ENCODE peak calls at places on chromosome 21, in nine cellular contexts. One of them, this sample, is unnamed.

GRCh38 chr21:34583926-34584563 is 30.9 kb downstream of the RCAN1 start:
- DNase-seq in cardiac muscle cell: no peak
- DNase-seq in dermis blood vessel endothelial cell: no peak
- DNase-seq in memory B cell: no peak
- DNase-seq in NCI-H1105: no peak
- DNase-seq in colonic mucosa: no peak
- DNase-seq in stimulated activated CD4-positive, alpha-beta T cell treated with anti-CD3 and anti-CD28 coated beads, Interleukin-12 subunit alpha, Interleukin-12 subunit beta, amount 100 ng/mL, for 24 hours: no peak
- DNase-seq in IMR-90: no peak
- DNase-seq in glutamatergic neuron: no peak
- DNase-seq in this sample: no peak

GRCh38 chr21:44337941-44338895 is 972 bp downstream of the CFAP410 start:
- DNase-seq in cardiac muscle cell: peak
- DNase-seq in dermis blood vessel endothelial cell: peak
- DNase-seq in memory B cell: peak
- DNase-seq in NCI-H1105: peak
- DNase-seq in colonic mucosa: peak
- DNase-seq in stimulated activated CD4-positive, alpha-beta T cell treated with anti-CD3 and anti-CD28 coated beads, Interleukin-12 subunit alpha, Interleukin-12 subunit beta, amount 100 ng/mL, for 24 hours: no peak
- DNase-seq in IMR-90: peak
- DNase-seq in glutamatergic neuron: peak
- DNase-seq in this sample: peak

GRCh38 chr21:32687946-32688345 is 39.9 kb downstream of the SYNJ1 start:
- DNase-seq in cardiac muscle cell: no peak
- DNase-seq in dermis blood vessel endothelial cell: peak
- DNase-seq in memory B cell: no peak
- DNase-seq in NCI-H1105: no peak
- DNase-seq in colonic mucosa: no peak
- DNase-seq in stimulated activated CD4-positive, alpha-beta T cell treated with anti-CD3 and anti-CD28 coated beads, Interleukin-12 subunit alpha, Interleukin-12 subunit beta, amount 100 ng/mL, for 24 hours: no peak
- DNase-seq in IMR-90: no peak
- DNase-seq in glutamatergic neuron: no peak
- DNase-seq in this sample: no peak

GRCh38 chr21:35737899-35738341 is 322.4 kb downstream of the SETD4 start:
- DNase-seq in cardiac muscle cell: no peak
- DNase-seq in dermis blood vessel endothelial cell: no peak
- DNase-seq in memory B cell: no peak
- DNase-seq in NCI-H1105: no peak
- DNase-seq in colonic mucosa: no peak
- DNase-seq in stimulated activated CD4-positive, alpha-beta T cell treated with anti-CD3 and anti-CD28 coated beads, Interleukin-12 subunit alpha, Interleukin-12 subunit beta, amount 100 ng/mL, for 24 hours: no peak
- DNase-seq in IMR-90: no peak
- DNase-seq in glutamatergic neuron: no peak
- DNase-seq in this sample: no peak

GRCh38 chr21:45817345-45817744 is 164.2 kb upstream of the COL6A1 start:
- DNase-seq in cardiac muscle cell: no peak
- DNase-seq in dermis blood vessel endothelial cell: no peak
- DNase-seq in memory B cell: no peak
- DNase-seq in NCI-H1105: no peak
- DNase-seq in colonic mucosa: no peak
- DNase-seq in stimulated activated CD4-positive, alpha-beta T cell treated with anti-CD3 and anti-CD28 coated beads, Interleukin-12 subunit alpha, Interleukin-12 subunit beta, amount 100 ng/mL, for 24 hours: no peak
- DNase-seq in IMR-90: no peak
- DNase-seq in glutamatergic neuron: no peak
- DNase-seq in this sample: no peak

GRCh38 chr21:35226302-35226701 is 177.2 kb upstream of the RUNX1 start:
- DNase-seq in cardiac muscle cell: peak
- DNase-seq in dermis blood vessel endothelial cell: no peak
- DNase-seq in memory B cell: no peak
- DNase-seq in NCI-H1105: no peak
- DNase-seq in colonic mucosa: no peak
- DNase-seq in stimulated activated CD4-positive, alpha-beta T cell treated with anti-CD3 and anti-CD28 coated beads, Interleukin-12 subunit alpha, Interleukin-12 subunit beta, amount 100 ng/mL, for 24 hours: no peak
- DNase-seq in IMR-90: peak
- DNase-seq in glutamatergic neuron: no peak
- DNase-seq in this sample: no peak

GRCh38 chr21:45457161-45457831 is 52.3 kb downstream of the COL18A1 start:
- DNase-seq in cardiac muscle cell: no peak
- DNase-seq in dermis blood vessel endothelial cell: no peak
- DNase-seq in memory B cell: no peak
- DNase-seq in NCI-H1105: no peak
- DNase-seq in colonic mucosa: no peak
- DNase-seq in stimulated activated CD4-positive, alpha-beta T cell treated with anti-CD3 and anti-CD28 coated beads, Interleukin-12 subunit alpha, Interleukin-12 subunit beta, amount 100 ng/mL, for 24 hours: no peak
- DNase-seq in IMR-90: no peak
- DNase-seq in glutamatergic neuron: peak
- DNase-seq in this sample: no peak

GRCh38 chr21:44567481-44568171 is 5.9 kb upstream of the KRTAP10-4 start:
- DNase-seq in cardiac muscle cell: no peak
- DNase-seq in dermis blood vessel endothelial cell: no peak
- DNase-seq in memory B cell: no peak
- DNase-seq in NCI-H1105: no peak
- DNase-seq in colonic mucosa: no peak
- DNase-seq in stimulated activated CD4-positive, alpha-beta T cell treated with anti-CD3 and anti-CD28 coated beads, Interleukin-12 subunit alpha, Interleukin-12 subunit beta, amount 100 ng/mL, for 24 hours: no peak
- DNase-seq in IMR-90: no peak
- DNase-seq in glutamatergic neuron: no peak
- DNase-seq in this sample: no peak

GRCh38 chr21:10464975-10465374 is 56.4 kb upstream of the TPTE start:
- DNase-seq in cardiac muscle cell: no peak
- DNase-seq in dermis blood vessel endothelial cell: no peak
- DNase-seq in memory B cell: no peak
- DNase-seq in NCI-H1105: no peak
- DNase-seq in colonic mucosa: no peak
- DNase-seq in stimulated activated CD4-positive, alpha-beta T cell treated with anti-CD3 and anti-CD28 coated beads, Interleukin-12 subunit alpha, Interleukin-12 subunit beta, amount 100 ng/mL, for 24 hours: no peak
- DNase-seq in IMR-90: no peak
- DNase-seq in glutamatergic neuron: no peak
- DNase-seq in this sample: no peak

GRCh38 chr21:29436143-29436542 is 137.4 kb downstream of the BACH1 start:
- DNase-seq in cardiac muscle cell: no peak
- DNase-seq in dermis blood vessel endothelial cell: no peak
- DNase-seq in memory B cell: no peak
- DNase-seq in NCI-H1105: no peak
- DNase-seq in colonic mucosa: no peak
- DNase-seq in stimulated activated CD4-positive, alpha-beta T cell treated with anti-CD3 and anti-CD28 coated beads, Interleukin-12 subunit alpha, Interleukin-12 subunit beta, amount 100 ng/mL, for 24 hours: no peak
- DNase-seq in IMR-90: no peak
- DNase-seq in glutamatergic neuron: no peak
- DNase-seq in this sample: no peak

GRCh38 chr21:39088831-39089380 is 94.3 kb downstream of the PSMG1 start:
- DNase-seq in cardiac muscle cell: no peak
- DNase-seq in dermis blood vessel endothelial cell: no peak
- DNase-seq in memory B cell: no peak
- DNase-seq in NCI-H1105: no peak
- DNase-seq in colonic mucosa: no peak
- DNase-seq in stimulated activated CD4-positive, alpha-beta T cell treated with anti-CD3 and anti-CD28 coated beads, Interleukin-12 subunit alpha, Interleukin-12 subunit beta, amount 100 ng/mL, for 24 hours: no peak
- DNase-seq in IMR-90: peak
- DNase-seq in glutamatergic neuron: no peak
- DNase-seq in this sample: no peak

GRCh38 chr21:37367758-37368535 is 1.4 kb downstream of the DYRK1A start:
- DNase-seq in cardiac muscle cell: peak
- DNase-seq in dermis blood vessel endothelial cell: peak
- DNase-seq in memory B cell: no peak
- DNase-seq in NCI-H1105: no peak
- DNase-seq in colonic mucosa: peak
- DNase-seq in stimulated activated CD4-positive, alpha-beta T cell treated with anti-CD3 and anti-CD28 coated beads, Interleukin-12 subunit alpha, Interleukin-12 subunit beta, amount 100 ng/mL, for 24 hours: peak
- DNase-seq in IMR-90: peak
- DNase-seq in glutamatergic neuron: peak
- DNase-seq in this sample: peak

GRCh38 chr21:18041012-18041411 is 203.6 kb upstream of the CHODL start:
- DNase-seq in cardiac muscle cell: peak
- DNase-seq in dermis blood vessel endothelial cell: peak
- DNase-seq in memory B cell: no peak
- DNase-seq in NCI-H1105: peak
- DNase-seq in colonic mucosa: no peak
- DNase-seq in stimulated activated CD4-positive, alpha-beta T cell treated with anti-CD3 and anti-CD28 coated beads, Interleukin-12 subunit alpha, Interleukin-12 subunit beta, amount 100 ng/mL, for 24 hours: no peak
- DNase-seq in IMR-90: no peak
- DNase-seq in glutamatergic neuron: no peak
- DNase-seq in this sample: no peak

GRCh38 chr21:36141513-36141925 is 6.6 kb downstream of the CBR3 start:
- DNase-seq in cardiac muscle cell: peak
- DNase-seq in dermis blood vessel endothelial cell: peak
- DNase-seq in memory B cell: peak
- DNase-seq in NCI-H1105: peak
- DNase-seq in colonic mucosa: peak
- DNase-seq in stimulated activated CD4-positive, alpha-beta T cell treated with anti-CD3 and anti-CD28 coated beads, Interleukin-12 subunit alpha, Interleukin-12 subunit beta, amount 100 ng/mL, for 24 hours: peak
- DNase-seq in IMR-90: peak
- DNase-seq in glutamatergic neuron: peak
- DNase-seq in this sample: peak

GRCh38 chr21:42397291-42398129 is 1.7 kb upstream of the TMPRSS3 start:
- DNase-seq in cardiac muscle cell: no peak
- DNase-seq in dermis blood vessel endothelial cell: no peak
- DNase-seq in memory B cell: no peak
- DNase-seq in NCI-H1105: no peak
- DNase-seq in colonic mucosa: no peak
- DNase-seq in stimulated activated CD4-positive, alpha-beta T cell treated with anti-CD3 and anti-CD28 coated beads, Interleukin-12 subunit alpha, Interleukin-12 subunit beta, amount 100 ng/mL, for 24 hours: no peak
- DNase-seq in IMR-90: no peak
- DNase-seq in glutamatergic neuron: peak
- DNase-seq in this sample: no peak

GRCh38 chr21:41048141-41048540 is 119.8 kb upstream of the BACE2 start:
- DNase-seq in cardiac muscle cell: no peak
- DNase-seq in dermis blood vessel endothelial cell: no peak
- DNase-seq in memory B cell: no peak
- DNase-seq in NCI-H1105: no peak
- DNase-seq in colonic mucosa: no peak
- DNase-seq in stimulated activated CD4-positive, alpha-beta T cell treated with anti-CD3 and anti-CD28 coated beads, Interleukin-12 subunit alpha, Interleukin-12 subunit beta, amount 100 ng/mL, for 24 hours: no peak
- DNase-seq in IMR-90: no peak
- DNase-seq in glutamatergic neuron: no peak
- DNase-seq in this sample: no peak

GRCh38 chr21:15433091-15433490 is 296.7 kb upstream of the USP25 start:
- DNase-seq in cardiac muscle cell: no peak
- DNase-seq in dermis blood vessel endothelial cell: no peak
- DNase-seq in memory B cell: no peak
- DNase-seq in NCI-H1105: no peak
- DNase-seq in colonic mucosa: no peak
- DNase-seq in stimulated activated CD4-positive, alpha-beta T cell treated with anti-CD3 and anti-CD28 coated beads, Interleukin-12 subunit alpha, Interleukin-12 subunit beta, amount 100 ng/mL, for 24 hours: no peak
- DNase-seq in IMR-90: no peak
- DNase-seq in glutamatergic neuron: no peak
- DNase-seq in this sample: no peak

GRCh38 chr21:41597811-41598231 is 89.9 kb upstream of the TMPRSS2 start:
- DNase-seq in cardiac muscle cell: no peak
- DNase-seq in dermis blood vessel endothelial cell: no peak
- DNase-seq in memory B cell: no peak
- DNase-seq in NCI-H1105: no peak
- DNase-seq in colonic mucosa: no peak
- DNase-seq in stimulated activated CD4-positive, alpha-beta T cell treated with anti-CD3 and anti-CD28 coated beads, Interleukin-12 subunit alpha, Interleukin-12 subunit beta, amount 100 ng/mL, for 24 hours: no peak
- DNase-seq in IMR-90: no peak
- DNase-seq in glutamatergic neuron: no peak
- DNase-seq in this sample: no peak

GRCh38 chr21:44783023-44783696 is 18.5 kb downstream of the UBE2G2 start:
- DNase-seq in cardiac muscle cell: no peak
- DNase-seq in dermis blood vessel endothelial cell: no peak
- DNase-seq in memory B cell: no peak
- DNase-seq in NCI-H1105: no peak
- DNase-seq in colonic mucosa: no peak
- DNase-seq in stimulated activated CD4-positive, alpha-beta T cell treated with anti-CD3 and anti-CD28 coated beads, Interleukin-12 subunit alpha, Interleukin-12 subunit beta, amount 100 ng/mL, for 24 hours: no peak
- DNase-seq in IMR-90: no peak
- DNase-seq in glutamatergic neuron: no peak
- DNase-seq in this sample: no peak

GRCh38 chr21:45776971-45777370 is 133.4 kb downstream of the PCBP3 start:
- DNase-seq in cardiac muscle cell: no peak
- DNase-seq in dermis blood vessel endothelial cell: no peak
- DNase-seq in memory B cell: no peak
- DNase-seq in NCI-H1105: no peak
- DNase-seq in colonic mucosa: no peak
- DNase-seq in stimulated activated CD4-positive, alpha-beta T cell treated with anti-CD3 and anti-CD28 coated beads, Interleukin-12 subunit alpha, Interleukin-12 subunit beta, amount 100 ng/mL, for 24 hours: no peak
- DNase-seq in IMR-90: no peak
- DNase-seq in glutamatergic neuron: no peak
- DNase-seq in this sample: no peak

GRCh38 chr21:34965200-34966174 is 83.6 kb downstream of the RUNX1 start:
- DNase-seq in cardiac muscle cell: no peak
- DNase-seq in dermis blood vessel endothelial cell: no peak
- DNase-seq in memory B cell: no peak
- DNase-seq in NCI-H1105: no peak
- DNase-seq in colonic mucosa: no peak
- DNase-seq in stimulated activated CD4-positive, alpha-beta T cell treated with anti-CD3 and anti-CD28 coated beads, Interleukin-12 subunit alpha, Interleukin-12 subunit beta, amount 100 ng/mL, for 24 hours: no peak
- DNase-seq in IMR-90: peak
- DNase-seq in glutamatergic neuron: no peak
- DNase-seq in this sample: no peak

GRCh38 chr21:25967566-25968438 is 202.8 kb downstream of the APP start:
- DNase-seq in cardiac muscle cell: no peak
- DNase-seq in dermis blood vessel endothelial cell: peak
- DNase-seq in memory B cell: peak
- DNase-seq in NCI-H1105: no peak
- DNase-seq in colonic mucosa: no peak
- DNase-seq in stimulated activated CD4-positive, alpha-beta T cell treated with anti-CD3 and anti-CD28 coated beads, Interleukin-12 subunit alpha, Interleukin-12 subunit beta, amount 100 ng/mL, for 24 hours: no peak
- DNase-seq in IMR-90: no peak
- DNase-seq in glutamatergic neuron: no peak
- DNase-seq in this sample: peak

GRCh38 chr21:32772281-32773047 is 909 bp upstream of the PAXBP1 start:
- DNase-seq in cardiac muscle cell: peak
- DNase-seq in dermis blood vessel endothelial cell: peak
- DNase-seq in memory B cell: no peak
- DNase-seq in NCI-H1105: peak
- DNase-seq in colonic mucosa: peak
- DNase-seq in stimulated activated CD4-positive, alpha-beta T cell treated with anti-CD3 and anti-CD28 coated beads, Interleukin-12 subunit alpha, Interleukin-12 subunit beta, amount 100 ng/mL, for 24 hours: peak
- DNase-seq in IMR-90: peak
- DNase-seq in glutamatergic neuron: no peak
- DNase-seq in this sample: peak

GRCh38 chr21:46194374-46195334 is 10.4 kb upstream of the SPATC1L start:
- DNase-seq in cardiac muscle cell: no peak
- DNase-seq in dermis blood vessel endothelial cell: no peak
- DNase-seq in memory B cell: no peak
- DNase-seq in NCI-H1105: no peak
- DNase-seq in colonic mucosa: no peak
- DNase-seq in stimulated activated CD4-positive, alpha-beta T cell treated with anti-CD3 and anti-CD28 coated beads, Interleukin-12 subunit alpha, Interleukin-12 subunit beta, amount 100 ng/mL, for 24 hours: no peak
- DNase-seq in IMR-90: no peak
- DNase-seq in glutamatergic neuron: no peak
- DNase-seq in this sample: no peak

GRCh38 chr21:37606549-37606948 is 240.0 kb downstream of the DYRK1A start:
- DNase-seq in cardiac muscle cell: no peak
- DNase-seq in dermis blood vessel endothelial cell: no peak
- DNase-seq in memory B cell: no peak
- DNase-seq in NCI-H1105: no peak
- DNase-seq in colonic mucosa: no peak
- DNase-seq in stimulated activated CD4-positive, alpha-beta T cell treated with anti-CD3 and anti-CD28 coated beads, Interleukin-12 subunit alpha, Interleukin-12 subunit beta, amount 100 ng/mL, for 24 hours: no peak
- DNase-seq in IMR-90: no peak
- DNase-seq in glutamatergic neuron: no peak
- DNase-seq in this sample: no peak

GRCh38 chr21:39484711-39485264 is 33.0 kb downstream of the SH3BGR start:
- DNase-seq in cardiac muscle cell: no peak
- DNase-seq in dermis blood vessel endothelial cell: no peak
- DNase-seq in memory B cell: no peak
- DNase-seq in NCI-H1105: no peak
- DNase-seq in colonic mucosa: no peak
- DNase-seq in stimulated activated CD4-positive, alpha-beta T cell treated with anti-CD3 and anti-CD28 coated beads, Interleukin-12 subunit alpha, Interleukin-12 subunit beta, amount 100 ng/mL, for 24 hours: no peak
- DNase-seq in IMR-90: no peak
- DNase-seq in glutamatergic neuron: no peak
- DNase-seq in this sample: no peak

GRCh38 chr21:34343347-34344057 is 20.3 kb upstream of the KCNE2 start:
- DNase-seq in cardiac muscle cell: no peak
- DNase-seq in dermis blood vessel endothelial cell: no peak
- DNase-seq in memory B cell: no peak
- DNase-seq in NCI-H1105: no peak
- DNase-seq in colonic mucosa: no peak
- DNase-seq in stimulated activated CD4-positive, alpha-beta T cell treated with anti-CD3 and anti-CD28 coated beads, Interleukin-12 subunit alpha, Interleukin-12 subunit beta, amount 100 ng/mL, for 24 hours: no peak
- DNase-seq in IMR-90: no peak
- DNase-seq in glutamatergic neuron: no peak
- DNase-seq in this sample: no peak

GRCh38 chr21:16037386-16037785 is 307.6 kb downstream of the USP25 start:
- DNase-seq in cardiac muscle cell: no peak
- DNase-seq in dermis blood vessel endothelial cell: no peak
- DNase-seq in memory B cell: no peak
- DNase-seq in NCI-H1105: no peak
- DNase-seq in colonic mucosa: no peak
- DNase-seq in stimulated activated CD4-positive, alpha-beta T cell treated with anti-CD3 and anti-CD28 coated beads, Interleukin-12 subunit alpha, Interleukin-12 subunit beta, amount 100 ng/mL, for 24 hours: no peak
- DNase-seq in IMR-90: no peak
- DNase-seq in glutamatergic neuron: no peak
- DNase-seq in this sample: no peak

GRCh38 chr21:29606613-29607012 is 307.9 kb downstream of the BACH1 start:
- DNase-seq in cardiac muscle cell: no peak
- DNase-seq in dermis blood vessel endothelial cell: no peak
- DNase-seq in memory B cell: no peak
- DNase-seq in NCI-H1105: no peak
- DNase-seq in colonic mucosa: no peak
- DNase-seq in stimulated activated CD4-positive, alpha-beta T cell treated with anti-CD3 and anti-CD28 coated beads, Interleukin-12 subunit alpha, Interleukin-12 subunit beta, amount 100 ng/mL, for 24 hours: no peak
- DNase-seq in IMR-90: no peak
- DNase-seq in glutamatergic neuron: no peak
- DNase-seq in this sample: no peak

GRCh38 chr21:41707231-41707988 is 59.4 kb downstream of the RIPK4 start:
- DNase-seq in cardiac muscle cell: no peak
- DNase-seq in dermis blood vessel endothelial cell: peak
- DNase-seq in memory B cell: no peak
- DNase-seq in NCI-H1105: no peak
- DNase-seq in colonic mucosa: peak
- DNase-seq in stimulated activated CD4-positive, alpha-beta T cell treated with anti-CD3 and anti-CD28 coated beads, Interleukin-12 subunit alpha, Interleukin-12 subunit beta, amount 100 ng/mL, for 24 hours: no peak
- DNase-seq in IMR-90: no peak
- DNase-seq in glutamatergic neuron: no peak
- DNase-seq in this sample: no peak

GRCh38 chr21:26686278-26686677 is 113.2 kb upstream of the CYYR1 start:
- DNase-seq in cardiac muscle cell: no peak
- DNase-seq in dermis blood vessel endothelial cell: peak
- DNase-seq in memory B cell: no peak
- DNase-seq in NCI-H1105: peak
- DNase-seq in colonic mucosa: no peak
- DNase-seq in stimulated activated CD4-positive, alpha-beta T cell treated with anti-CD3 and anti-CD28 coated beads, Interleukin-12 subunit alpha, Interleukin-12 subunit beta, amount 100 ng/mL, for 24 hours: no peak
- DNase-seq in IMR-90: peak
- DNase-seq in glutamatergic neuron: no peak
- DNase-seq in this sample: no peak

This sample was measured in GM06990.